ENCODE peak calls at places on chromosomes 16 and 17, in five cellular contexts. One of them, this sample, is unnamed.

GRCh38 chr16:23362460-23363317 is 60.6 kb downstream of the SCNN1B start:
- DNase-seq in BJ: no peak
- DNase-seq in ureter: peak
- DNase-seq in GF-D8: no peak
- DNase-seq in NCI-H460: no peak
- DNase-seq in this sample: no peak

GRCh38 chr17:50111687-50112655 is 16.8 kb downstream of the PDK2 start:
- DNase-seq in NCI-H460: no peak
- DNase-seq in BJ: no peak
- DNase-seq in ureter: no peak
- DNase-seq in GF-D8: no peak
- DNase-seq in this sample: no peak

GRCh38 chr17:7293821-7294613 is 422 bp downstream of the YBX2 start:
- DNase-seq in ureter: no peak
- DNase-seq in GF-D8: no peak
- DNase-seq in BJ: no peak
- DNase-seq in NCI-H460: no peak
- DNase-seq in this sample: no peak

GRCh38 chr17:47012457-47012856 is 33.4 kb upstream of the RPRML start:
- DNase-seq in ureter: no peak
- DNase-seq in GF-D8: no peak
- DNase-seq in BJ: no peak
- DNase-seq in NCI-H460: no peak
- DNase-seq in this sample: no peak

GRCh38 chr17:80068301-80069160 is 32.1 kb downstream of the CCDC40 start:
- DNase-seq in NCI-H460: no peak
- DNase-seq in GF-D8: no peak
- DNase-seq in ureter: peak
- DNase-seq in BJ: no peak
- DNase-seq in this sample: peak

GRCh38 chr16:30049871-30050270 is 15.7 kb upstream of the ALDOA start:
- DNase-seq in BJ: no peak
- DNase-seq in GF-D8: no peak
- DNase-seq in ureter: no peak
- DNase-seq in NCI-H460: no peak
- DNase-seq in this sample: no peak

GRCh38 chr17:77319211-77320031 is 178.7 kb downstream of the SEC14L1 start:
- DNase-seq in ureter: peak
- DNase-seq in GF-D8: peak
- DNase-seq in BJ: peak
- DNase-seq in NCI-H460: peak
- DNase-seq in this sample: peak

GRCh38 chr16:57970971-57971370 is at the start of gene CNGB1:
- DNase-seq in BJ: no peak
- DNase-seq in ureter: no peak
- DNase-seq in NCI-H460: no peak
- DNase-seq in GF-D8: no peak
- DNase-seq in this sample: no peak

GRCh38 chr16:72905581-72905980 is 142.3 kb downstream of the ZFHX3 start:
- DNase-seq in NCI-H460: no peak
- DNase-seq in GF-D8: no peak
- DNase-seq in ureter: no peak
- DNase-seq in BJ: no peak
- DNase-seq in this sample: no peak

GRCh38 chr16:10086620-10087019 is 95.6 kb downstream of the GRIN2A start:
- DNase-seq in ureter: no peak
- DNase-seq in BJ: no peak
- DNase-seq in NCI-H460: no peak
- DNase-seq in GF-D8: no peak
- DNase-seq in this sample: no peak

GRCh38 chr17:61009619-61010018 is 332.0 kb downstream of the BCAS3 start:
- DNase-seq in ureter: no peak
- DNase-seq in BJ: no peak
- DNase-seq in GF-D8: no peak
- DNase-seq in NCI-H460: no peak
- DNase-seq in this sample: no peak

GRCh38 chr17:32486701-32487459 is at the start of gene CDK5R1:
- DNase-seq in ureter: peak
- DNase-seq in BJ: no peak
- DNase-seq in NCI-H460: peak
- DNase-seq in GF-D8: peak
- DNase-seq in this sample: no peak

GRCh38 chr17:42005128-42005527 is 12.1 kb downstream of the DNAJC7 start:
- DNase-seq in BJ: peak
- DNase-seq in ureter: no peak
- DNase-seq in NCI-H460: no peak
- DNase-seq in GF-D8: no peak
- DNase-seq in this sample: no peak

GRCh38 chr17:20226814-20227482 is 217.8 kb downstream of the SPECC1 start:
- DNase-seq in GF-D8: no peak
- DNase-seq in ureter: peak
- DNase-seq in NCI-H460: peak
- DNase-seq in BJ: no peak
- DNase-seq in this sample: peak

GRCh38 chr16:78684040-78684611 is 584.7 kb downstream of the WWOX start:
- DNase-seq in ureter: no peak
- DNase-seq in BJ: peak
- DNase-seq in NCI-H460: no peak
- DNase-seq in GF-D8: no peak
- DNase-seq in this sample: peak

GRCh38 chr16:35596467-35596866 is 2137.1 kb downstream of the TP53TG3F start:
- DNase-seq in ureter: no peak
- DNase-seq in BJ: no peak
- DNase-seq in GF-D8: no peak
- DNase-seq in NCI-H460: no peak
- DNase-seq in this sample: no peak

GRCh38 chr16:75695708-75696107 is 5.6 kb downstream of the DUXB start:
- DNase-seq in GF-D8: no peak
- DNase-seq in ureter: no peak
- DNase-seq in BJ: no peak
- DNase-seq in NCI-H460: peak
- DNase-seq in this sample: no peak

GRCh38 chr17:34981538-34982241 is 1.4 kb downstream of the LIG3 start:
- DNase-seq in BJ: no peak
- DNase-seq in GF-D8: peak
- DNase-seq in NCI-H460: no peak
- DNase-seq in ureter: no peak
- DNase-seq in this sample: no peak

GRCh38 chr17:33369149-33369548 is 76.1 kb upstream of the ASIC2 start:
- DNase-seq in BJ: no peak
- DNase-seq in GF-D8: no peak
- DNase-seq in NCI-H460: no peak
- DNase-seq in ureter: no peak
- DNase-seq in this sample: no peak

GRCh38 chr17:34584805-34585416 is 5.5 kb downstream of the TMEM132E start:
- DNase-seq in GF-D8: no peak
- DNase-seq in NCI-H460: peak
- DNase-seq in ureter: no peak
- DNase-seq in BJ: no peak
- DNase-seq in this sample: no peak

This sample was measured in stromal cell of bone marrow.